ENCODE peak calls at places on chromosomes 1 and 21, in seven cellular contexts. One of them, this sample, is unnamed.

GRCh38 chr1:25715888-25716287 is 84.1 kb upstream of the SELENON start:
- DNase-seq in OCI-LY7: no peak
- DNase-seq in BJ: no peak
- DNase-seq in lower leg skin: no peak
- DNase-seq in CD8-positive, alpha-beta T cell: no peak
- DNase-seq in astrocyte of the spinal cord: no peak
- DNase-seq in A549: no peak
- DNase-seq in this sample: no peak

GRCh38 chr1:159999204-159999603 is 32.6 kb downstream of the PIGM start:
- DNase-seq in OCI-LY7: no peak
- DNase-seq in BJ: no peak
- DNase-seq in lower leg skin: no peak
- DNase-seq in CD8-positive, alpha-beta T cell: no peak
- DNase-seq in astrocyte of the spinal cord: peak; percentile 38
- DNase-seq in A549: no peak
- DNase-seq in this sample: no peak

GRCh38 chr1:37020653-37021277 is 13.6 kb downstream of the GRIK3 start:
- DNase-seq in OCI-LY7: peak; percentile 64
- DNase-seq in BJ: no peak
- DNase-seq in lower leg skin: no peak
- DNase-seq in CD8-positive, alpha-beta T cell: no peak
- DNase-seq in astrocyte of the spinal cord: no peak
- DNase-seq in A549: no peak
- DNase-seq in this sample: no peak

GRCh38 chr21:34987673-34988072 is 61.4 kb downstream of the RUNX1 start:
- DNase-seq in OCI-LY7: no peak
- DNase-seq in BJ: no peak
- DNase-seq in lower leg skin: no peak
- DNase-seq in CD8-positive, alpha-beta T cell: no peak
- DNase-seq in astrocyte of the spinal cord: no peak
- DNase-seq in A549: no peak
- DNase-seq in this sample: no peak

GRCh38 chr1:109546311-109547109 is 1.9 kb upstream of the GNAI3 start:
- DNase-seq in OCI-LY7: peak; percentile 91
- DNase-seq in BJ: no peak
- DNase-seq in lower leg skin: peak; percentile 88
- DNase-seq in CD8-positive, alpha-beta T cell: peak; percentile 86
- DNase-seq in astrocyte of the spinal cord: peak; percentile 86
- DNase-seq in A549: peak; percentile 83
- DNase-seq in this sample: no peak

GRCh38 chr1:227944931-227945890 is 2.5 kb downstream of the WNT9A start:
- DNase-seq in OCI-LY7: no peak
- DNase-seq in BJ: no peak
- DNase-seq in lower leg skin: no peak
- DNase-seq in CD8-positive, alpha-beta T cell: no peak
- DNase-seq in astrocyte of the spinal cord: no peak
- DNase-seq in A549: no peak
- DNase-seq in this sample: peak; percentile 73

GRCh38 chr1:209106237-209106741 is 477.2 kb upstream of the CAMK1G start:
- DNase-seq in OCI-LY7: no peak
- DNase-seq in BJ: no peak
- DNase-seq in lower leg skin: no peak
- DNase-seq in CD8-positive, alpha-beta T cell: no peak
- DNase-seq in astrocyte of the spinal cord: peak; percentile 84
- DNase-seq in A549: peak; percentile 12
- DNase-seq in this sample: no peak

GRCh38 chr1:200333329-200333728 is 76.5 kb downstream of the ZNF281 start:
- DNase-seq in OCI-LY7: no peak
- DNase-seq in BJ: no peak
- DNase-seq in lower leg skin: no peak
- DNase-seq in CD8-positive, alpha-beta T cell: no peak
- DNase-seq in astrocyte of the spinal cord: no peak
- DNase-seq in A549: no peak
- DNase-seq in this sample: no peak

GRCh38 chr21:45575993-45576837 is 34.0 kb upstream of the SLC19A1 start:
- DNase-seq in OCI-LY7: no peak
- DNase-seq in BJ: no peak
- DNase-seq in lower leg skin: no peak
- DNase-seq in CD8-positive, alpha-beta T cell: no peak
- DNase-seq in astrocyte of the spinal cord: no peak
- DNase-seq in A549: no peak
- DNase-seq in this sample: no peak

GRCh38 chr1:7576946-7577657 is 194.0 kb upstream of the VAMP3 start:
- DNase-seq in OCI-LY7: no peak
- DNase-seq in BJ: no peak
- DNase-seq in lower leg skin: no peak
- DNase-seq in CD8-positive, alpha-beta T cell: no peak
- DNase-seq in astrocyte of the spinal cord: peak; percentile 15
- DNase-seq in A549: peak; percentile 33
- DNase-seq in this sample: no peak

GRCh38 chr1:76105269-76105850 is 30.8 kb downstream of the ST6GALNAC3 start:
- DNase-seq in OCI-LY7: no peak
- DNase-seq in BJ: no peak
- DNase-seq in lower leg skin: no peak
- DNase-seq in CD8-positive, alpha-beta T cell: no peak
- DNase-seq in astrocyte of the spinal cord: no peak
- DNase-seq in A549: no peak
- DNase-seq in this sample: no peak

GRCh38 chr1:17923684-17924083 is 168.6 kb downstream of the ACTL8 start:
- DNase-seq in OCI-LY7: no peak
- DNase-seq in BJ: no peak
- DNase-seq in lower leg skin: no peak
- DNase-seq in CD8-positive, alpha-beta T cell: no peak
- DNase-seq in astrocyte of the spinal cord: no peak
- DNase-seq in A549: no peak
- DNase-seq in this sample: no peak

GRCh38 chr1:43322506-43322905 is 15.1 kb upstream of the MPL start:
- DNase-seq in OCI-LY7: no peak
- DNase-seq in BJ: no peak
- DNase-seq in lower leg skin: no peak
- DNase-seq in CD8-positive, alpha-beta T cell: no peak
- DNase-seq in astrocyte of the spinal cord: no peak
- DNase-seq in A549: no peak
- DNase-seq in this sample: no peak

GRCh38 chr1:151062738-151063371 is 2.7 kb downstream of the MLLT11 start:
- DNase-seq in OCI-LY7: no peak
- DNase-seq in BJ: peak; percentile 58
- DNase-seq in lower leg skin: no peak
- DNase-seq in CD8-positive, alpha-beta T cell: no peak
- DNase-seq in astrocyte of the spinal cord: peak; percentile 80
- DNase-seq in A549: peak; percentile 62
- DNase-seq in this sample: peak; percentile 70

GRCh38 chr1:228390649-228391048 is 16.0 kb downstream of the TRIM11 start:
- DNase-seq in OCI-LY7: no peak
- DNase-seq in BJ: no peak
- DNase-seq in lower leg skin: no peak
- DNase-seq in CD8-positive, alpha-beta T cell: no peak
- DNase-seq in astrocyte of the spinal cord: no peak
- DNase-seq in A549: no peak
- DNase-seq in this sample: no peak

GRCh38 chr1:177256153-177256814 is 85.5 kb downstream of the BRINP2 start:
- DNase-seq in OCI-LY7: peak; percentile 4
- DNase-seq in BJ: no peak
- DNase-seq in lower leg skin: no peak
- DNase-seq in CD8-positive, alpha-beta T cell: no peak
- DNase-seq in astrocyte of the spinal cord: peak; percentile 94
- DNase-seq in A549: peak; percentile 72
- DNase-seq in this sample: peak; percentile 66

GRCh38 chr1:158507511-158507910 is 35.5 kb downstream of the OR10R2 start:
- DNase-seq in OCI-LY7: no peak
- DNase-seq in BJ: no peak
- DNase-seq in lower leg skin: no peak
- DNase-seq in CD8-positive, alpha-beta T cell: no peak
- DNase-seq in astrocyte of the spinal cord: no peak
- DNase-seq in A549: no peak
- DNase-seq in this sample: no peak

GRCh38 chr21:38743772-38744529 is 61.8 kb upstream of the ETS2 start:
- DNase-seq in OCI-LY7: no peak
- DNase-seq in BJ: no peak
- DNase-seq in lower leg skin: no peak
- DNase-seq in CD8-positive, alpha-beta T cell: no peak
- DNase-seq in astrocyte of the spinal cord: no peak
- DNase-seq in A549: no peak
- DNase-seq in this sample: no peak

GRCh38 chr1:109531826-109532364 is 7.8 kb upstream of the GPR61 start:
- DNase-seq in OCI-LY7: no peak
- DNase-seq in BJ: no peak
- DNase-seq in lower leg skin: no peak
- DNase-seq in CD8-positive, alpha-beta T cell: no peak
- DNase-seq in astrocyte of the spinal cord: no peak
- DNase-seq in A549: no peak
- DNase-seq in this sample: no peak

GRCh38 chr1:204130989-204131892 is 20.6 kb downstream of the ETNK2 start:
- DNase-seq in OCI-LY7: no peak
- DNase-seq in BJ: peak; percentile 57
- DNase-seq in lower leg skin: no peak
- DNase-seq in CD8-positive, alpha-beta T cell: no peak
- DNase-seq in astrocyte of the spinal cord: peak; percentile 90
- DNase-seq in A549: no peak
- DNase-seq in this sample: peak; percentile 41

GRCh38 chr1:27601771-27602509 is 2.0 kb downstream of the AHDC1 start:
- DNase-seq in OCI-LY7: no peak
- DNase-seq in BJ: no peak
- DNase-seq in lower leg skin: no peak
- DNase-seq in CD8-positive, alpha-beta T cell: no peak
- DNase-seq in astrocyte of the spinal cord: no peak
- DNase-seq in A549: no peak
- DNase-seq in this sample: no peak

GRCh38 chr1:21847223-21848205 is 35.4 kb downstream of the LDLRAD2 start:
- DNase-seq in OCI-LY7: no peak
- DNase-seq in BJ: no peak
- DNase-seq in lower leg skin: no peak
- DNase-seq in CD8-positive, alpha-beta T cell: no peak
- DNase-seq in astrocyte of the spinal cord: no peak
- DNase-seq in A549: no peak
- DNase-seq in this sample: no peak

GRCh38 chr1:214270097-214270635 is 10.8 kb upstream of the SMYD2 start:
- DNase-seq in OCI-LY7: no peak
- DNase-seq in BJ: peak; percentile 42
- DNase-seq in lower leg skin: no peak
- DNase-seq in CD8-positive, alpha-beta T cell: no peak
- DNase-seq in astrocyte of the spinal cord: peak; percentile 22
- DNase-seq in A549: no peak
- DNase-seq in this sample: no peak

GRCh38 chr1:212286437-212287131 is 1.4 kb downstream of the PPP2R5A start:
- DNase-seq in OCI-LY7: no peak
- DNase-seq in BJ: no peak
- DNase-seq in lower leg skin: no peak
- DNase-seq in CD8-positive, alpha-beta T cell: no peak
- DNase-seq in astrocyte of the spinal cord: peak; percentile 35
- DNase-seq in A549: no peak
- DNase-seq in this sample: no peak

GRCh38 chr1:235411489-235412486 is 44.6 kb downstream of the TBCE start:
- DNase-seq in OCI-LY7: no peak
- DNase-seq in BJ: no peak
- DNase-seq in lower leg skin: no peak
- DNase-seq in CD8-positive, alpha-beta T cell: no peak
- DNase-seq in astrocyte of the spinal cord: no peak
- DNase-seq in A549: peak; percentile 80
- DNase-seq in this sample: no peak

GRCh38 chr1:235545294-235545930 is 41.2 kb upstream of the B3GALNT2 start:
- DNase-seq in OCI-LY7: no peak
- DNase-seq in BJ: no peak
- DNase-seq in lower leg skin: no peak
- DNase-seq in CD8-positive, alpha-beta T cell: no peak
- DNase-seq in astrocyte of the spinal cord: no peak
- DNase-seq in A549: no peak
- DNase-seq in this sample: no peak

GRCh38 chr1:44305962-44306422 is 49.1 kb downstream of the ERI3 start:
- DNase-seq in OCI-LY7: no peak
- DNase-seq in BJ: no peak
- DNase-seq in lower leg skin: no peak
- DNase-seq in CD8-positive, alpha-beta T cell: no peak
- DNase-seq in astrocyte of the spinal cord: no peak
- DNase-seq in A549: no peak
- DNase-seq in this sample: no peak

GRCh38 chr1:168452329-168452728 is 91.5 kb downstream of the XCL2 start:
- DNase-seq in OCI-LY7: no peak
- DNase-seq in BJ: no peak
- DNase-seq in lower leg skin: no peak
- DNase-seq in CD8-positive, alpha-beta T cell: no peak
- DNase-seq in astrocyte of the spinal cord: no peak
- DNase-seq in A549: peak; percentile 29
- DNase-seq in this sample: no peak
- TF ChIP-seq CTCF in OCI-LY7: peak; percentile 59
- TF ChIP-seq CTCF in BJ: no peak
- TF ChIP-seq CTCF in lower leg skin: no peak
- TF ChIP-seq CTCF in CD8-positive, alpha-beta T cell: no peak
- TF ChIP-seq CTCF in astrocyte of the spinal cord: peak; percentile 37
- TF ChIP-seq CTCF in A549: peak; percentile 33
- TF ChIP-seq CTCF in this sample: peak; percentile 34

GRCh38 chr1:225911207-225912130 is 12.6 kb downstream of the PYCR2 start:
- DNase-seq in OCI-LY7: no peak
- DNase-seq in BJ: no peak
- DNase-seq in lower leg skin: no peak
- DNase-seq in CD8-positive, alpha-beta T cell: peak; percentile 57
- DNase-seq in astrocyte of the spinal cord: peak; percentile 31
- DNase-seq in A549: peak; percentile 54
- DNase-seq in this sample: no peak
- H3K4me3 ChIP-seq in OCI-LY7: no peak overlapping the region
- H3K4me3 ChIP-seq in BJ: no peak overlapping the region
- H3K4me3 ChIP-seq in lower leg skin: no peak overlapping the region
- H3K4me3 ChIP-seq in CD8-positive, alpha-beta T cell: no peak overlapping the region
- H3K4me3 ChIP-seq in astrocyte of the spinal cord: no peak overlapping the region
- H3K4me3 ChIP-seq in A549: peak overlapping the region; percentile 29
- H3K4me3 ChIP-seq in this sample: peak overlapping the region; percentile 17

GRCh38 chr1:225977937-225978748 is 21.0 kb downstream of the SDE2 start:
- DNase-seq in OCI-LY7: peak; percentile 63
- DNase-seq in BJ: no peak
- DNase-seq in lower leg skin: no peak
- DNase-seq in CD8-positive, alpha-beta T cell: no peak
- DNase-seq in astrocyte of the spinal cord: no peak
- DNase-seq in A549: no peak
- DNase-seq in this sample: no peak
- TF ChIP-seq CTCF in OCI-LY7: peak; percentile 52
- TF ChIP-seq CTCF in BJ: no peak
- TF ChIP-seq CTCF in lower leg skin: no peak
- TF ChIP-seq CTCF in CD8-positive, alpha-beta T cell: no peak
- TF ChIP-seq CTCF in astrocyte of the spinal cord: no peak
- TF ChIP-seq CTCF in A549: no peak
- TF ChIP-seq CTCF in this sample: no peak

DNA sequence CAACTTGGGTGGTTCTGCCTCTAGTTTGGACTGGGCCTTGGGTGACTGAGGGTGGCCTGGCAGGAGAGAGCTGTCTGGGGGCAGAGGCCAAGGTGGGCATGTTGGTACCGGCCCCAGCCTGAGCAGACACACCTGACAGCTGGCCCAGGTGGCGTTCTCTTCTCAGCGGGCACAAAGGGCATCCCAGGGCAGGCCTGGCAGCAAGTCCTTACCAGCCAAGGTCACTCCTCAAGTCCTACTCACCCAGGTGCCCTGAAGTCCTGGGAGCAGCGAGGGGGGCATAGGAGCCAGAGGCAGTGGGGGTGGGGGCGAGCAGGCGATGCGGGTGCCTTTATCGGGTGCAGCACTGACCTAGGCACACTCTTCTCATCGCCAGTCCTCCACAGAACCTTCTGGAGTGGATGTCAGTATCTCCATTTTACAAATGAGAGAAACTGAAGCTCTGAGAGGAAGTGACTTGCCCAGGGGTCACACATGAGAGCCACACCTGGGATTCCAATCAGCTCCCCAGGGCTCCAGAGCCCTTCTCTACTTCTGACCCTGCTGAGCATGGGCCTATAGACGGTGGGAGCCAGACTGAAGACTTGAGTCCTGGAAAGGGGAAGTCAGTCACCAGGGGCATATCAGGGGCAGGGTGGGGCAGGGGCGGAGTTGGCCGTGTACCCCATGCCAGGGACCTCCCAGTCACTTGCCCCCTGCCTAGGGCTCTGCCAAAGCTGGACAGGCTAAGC is 589 bp upstream of the SLC25A34 start:
- DNase-seq in OCI-LY7: no peak
- DNase-seq in BJ: no peak
- DNase-seq in lower leg skin: no peak
- DNase-seq in CD8-positive, alpha-beta T cell: no peak
- DNase-seq in astrocyte of the spinal cord: no peak
- DNase-seq in A549: no peak
- DNase-seq in this sample: no peak
- H3K4me3 ChIP-seq in OCI-LY7: no peak overlapping the region
- H3K4me3 ChIP-seq in BJ: no peak overlapping the region
- H3K4me3 ChIP-seq in lower leg skin: no peak overlapping the region
- H3K4me3 ChIP-seq in CD8-positive, alpha-beta T cell: no peak overlapping the region
- H3K4me3 ChIP-seq in astrocyte of the spinal cord: no peak overlapping the region
- H3K4me3 ChIP-seq in A549: no peak overlapping the region
- H3K4me3 ChIP-seq in this sample: no peak overlapping the region

This sample was measured in retinal pigment epithelial cell.